ENCODE peak calls at places on chromosomes 1 and 21, in nine cellular contexts. Q is uterus, I is ovary, M is sigmoid colon, O is vagina, K is GM12878, U is heart left ventricle, J is transverse colon, P is breast epithelium. A is an unnamed sample.

GRCh38 chr1:94115900-94116436 is 5.0 kb downstream of the ABCA4 start:
- DNase-seq in Q (peak; percentile 9), I (peak; percentile 24), M (no peak), O (no peak), K (no peak), U (no peak), J (no peak), P (no peak), A (no peak)

GRCh38 chr21:43609501-43610340 is 49.6 kb downstream of the HSF2BP start:
- DNase-seq in Q (peak; percentile 25), I (peak; percentile 40), M (peak; percentile 73), O (no peak), K (no peak), U (no peak), J (peak; percentile 71), P (peak; percentile 54), A (no peak)

GRCh38 chr1:204573563-204573925 is 57.3 kb downstream of the MDM4 start:
- DNase-seq in Q (no peak), I (no peak), M (peak; percentile 0), O (no peak), K (no peak), U (no peak), J (no peak), P (no peak), A (no peak)

GRCh38 chr1:66231162-66232077 is 302.5 kb upstream of the SGIP1 start:
- DNase-seq in Q (no peak), I (no peak), M (no peak), O (no peak), K (no peak), U (no peak), J (no peak), P (no peak), A (no peak)

GRCh38 chr1:179205284-179205683 is 24.2 kb downstream of the ABL2 start:
- DNase-seq in Q (no peak), I (no peak), M (no peak), O (no peak), K (no peak), U (no peak), J (no peak), P (no peak), A (no peak)

GRCh38 chr1:8458607-8459006 is 140.7 kb downstream of the SLC45A1 start:
- DNase-seq in Q (no peak), I (no peak), M (no peak), O (no peak), K (no peak), U (no peak), J (no peak), P (no peak), A (no peak)

GRCh38 chr1:53327183-53327941 is 508 bp downstream of the LRP8 start:
- DNase-seq in Q (no peak), I (no peak), M (no peak), O (no peak), K (no peak), U (no peak), J (peak; percentile 26), P (no peak), A (peak; percentile 24)

GRCh38 chr1:109624215-109625010 is 4.8 kb downstream of the AMPD2 start:
- DNase-seq in Q (no peak), I (no peak), M (no peak), O (no peak), K (no peak), U (no peak), J (no peak), P (no peak), A (peak; percentile 61)

GRCh38 chr1:107649023-107649422 is 316.0 kb downstream of the VAV3 start:
- DNase-seq in Q (no peak), I (no peak), M (no peak), O (no peak), K (no peak), U (no peak), J (no peak), P (no peak), A (no peak)

GRCh38 chr1:23590058-23590783 is 30.9 kb upstream of the ID3 start:
- DNase-seq in Q (no peak), I (no peak), M (no peak), O (no peak), K (no peak), U (no peak), J (no peak), P (no peak), A (no peak)

GRCh38 chr1:234602334-234603220 is 7.4 kb downstream of the IRF2BP2 start:
- DNase-seq in Q (peak; percentile 70), I (no peak), M (peak; percentile 70), O (no peak), K (no peak), U (no peak), J (peak; percentile 59), P (peak; percentile 61), A (peak; percentile 80)

GRCh38 chr1:6753320-6754140 is 31.7 kb upstream of the CAMTA1 start:
- DNase-seq in Q (no peak), I (no peak), M (no peak), O (no peak), K (no peak), U (no peak), J (no peak), P (no peak), A (no peak)

GRCh38 chr1:177975588-177976495 is 6.0 kb upstream of the SEC16B start:
- DNase-seq in Q (no peak), I (no peak), M (no peak), O (no peak), K (no peak), U (no peak), J (no peak), P (no peak), A (no peak)

GRCh38 chr1:13479171-13479856 is 34.5 kb downstream of the LRRC38 start:
- DNase-seq in Q (no peak), I (no peak), M (no peak), O (no peak), K (no peak), U (no peak), J (no peak), P (no peak), A (no peak)

GRCh38 chr1:59179673-59180072 is 117.2 kb upstream of the FGGY start:
- DNase-seq in Q (no peak), I (no peak), M (no peak), O (no peak), K (no peak), U (no peak), J (no peak), P (no peak), A (no peak)

GRCh38 chr1:203318229-203318517 is 12.9 kb downstream of the BTG2 start:
- DNase-seq in Q (no peak), I (no peak), M (no peak), O (no peak), K (no peak), U (no peak), J (no peak), P (no peak), A (no peak)

GRCh38 chr21:19987671-19988070 is 1010.5 kb upstream of the NCAM2 start:
- DNase-seq in Q (no peak), I (no peak), M (no peak), O (no peak), K (no peak), U (no peak), J (no peak), P (no peak), A (no peak)

GRCh38 chr1:11655263-11656079 is 794 bp downstream of the FBXO44 start:
- DNase-seq in Q (no peak), I (no peak), M (no peak), O (no peak), K (no peak), U (no peak), J (no peak), P (no peak), A (no peak)

DNA sequence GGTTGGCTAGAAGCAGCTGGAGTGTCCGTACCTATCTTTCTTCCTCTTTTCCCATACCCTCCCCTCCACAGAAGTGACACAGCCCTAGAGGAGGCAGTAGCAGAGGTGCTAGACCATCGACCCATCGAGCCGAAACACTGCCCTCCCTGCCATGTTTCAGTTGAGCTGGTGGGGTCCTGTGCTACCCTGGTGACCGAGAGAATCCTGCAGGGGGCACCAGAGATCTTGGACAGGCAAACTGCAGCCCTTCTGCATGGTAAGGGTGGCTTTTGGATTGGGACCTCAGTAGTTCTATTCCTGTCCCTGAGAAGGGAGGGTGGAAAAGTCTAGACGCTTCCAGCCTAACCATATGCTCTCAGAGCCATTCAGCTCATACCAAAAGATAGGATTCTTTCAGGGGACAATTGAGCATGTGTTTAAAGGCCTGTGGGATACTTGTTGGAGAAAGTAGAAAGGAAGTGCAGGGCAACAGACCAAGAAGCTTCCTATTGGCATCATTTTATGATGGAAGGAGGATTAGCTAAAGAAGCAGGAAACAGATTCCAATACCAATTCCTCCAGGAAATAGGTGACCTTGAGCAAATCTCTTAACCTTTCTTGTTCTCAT is 11.7 kb upstream of the BNIPL start:
- DNase-seq in Q (peak; percentile 80), I (peak; percentile 67), M (peak; percentile 89), O (no peak), K (no peak), U (peak; percentile 90), J (peak; percentile 85), P (peak; percentile 68), A (peak; percentile 86)
- TF ChIP-seq POLR2A in Q (no peak), I (no peak), M (no peak), O (no peak), K (no peak), U (no peak), J (no peak), P (no peak), A (no peak)

GRCh38 chr1:117122297-117123025 is 912 bp upstream of the TRIM45 start:
- DNase-seq in Q (no peak), I (no peak), M (no peak), O (no peak), K (no peak), U (no peak), J (no peak), P (no peak), A (no peak)
- TF ChIP-seq CTCF in Q (no peak), I (no peak), M (no peak), O (no peak), K (no peak), U (no peak), J (no peak), P (no peak), A (no peak)

GRCh38 chr21:37513383-37513782 is 146.8 kb downstream of the DYRK1A start:
- DNase-seq in Q (no peak), I (no peak), M (no peak), O (no peak), K (no peak), U (no peak), J (no peak), P (no peak), A (no peak)
- H3K36me3 ChIP-seq in Q (no peaks in the 10 kb centered on the region), I (no peaks in the 10 kb centered on the region), M (peaks cover 80% of the 10 kb centered on the region), O (no peaks in the 10 kb centered on the region), K (peaks cover 61% of the 10 kb centered on the region), U (peaks cover 30% of the 10 kb centered on the region), J (no peaks in the 10 kb centered on the region), P (peaks cover 7% of the 10 kb centered on the region), A (no peaks in the 10 kb centered on the region)

DNA sequence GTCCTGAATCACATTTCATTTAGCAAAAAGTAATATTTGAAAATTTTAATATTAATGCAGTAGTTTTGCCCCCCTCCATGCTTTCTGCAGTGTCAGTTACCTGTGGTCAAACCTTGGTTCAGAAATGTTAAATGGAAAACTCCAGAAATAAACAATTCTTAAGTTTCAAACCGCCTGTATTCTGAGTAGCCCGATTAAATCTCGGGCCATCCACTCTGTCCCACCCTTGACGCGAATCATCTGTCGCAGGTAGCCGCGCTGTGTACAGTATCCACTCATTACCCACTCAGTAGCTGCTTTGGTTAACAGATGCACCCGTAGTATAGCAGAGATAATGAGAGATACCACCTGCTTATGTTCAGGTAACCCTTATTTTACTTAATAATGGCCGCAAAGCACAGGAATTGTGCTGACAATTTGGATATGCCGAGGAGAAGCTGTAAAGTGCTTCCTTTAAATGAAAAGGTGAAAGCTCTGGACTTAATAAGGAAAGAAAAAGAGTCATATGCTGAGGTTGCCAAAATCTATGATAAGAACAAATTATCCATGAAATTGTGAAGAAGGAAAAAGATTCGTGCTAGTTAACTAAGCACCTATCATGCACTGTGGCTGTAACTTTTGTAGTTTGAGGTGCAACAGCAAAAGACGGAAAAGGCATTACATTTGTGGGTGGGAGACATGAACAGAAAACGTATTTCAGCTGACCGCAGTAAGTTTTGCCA is 889 bp upstream of the SCYL3 start:
- DNase-seq in Q (no peak), I (peak; percentile 16), M (no peak), O (no peak), K (no peak), U (no peak), J (no peak), P (no peak), A (no peak)
- TF ChIP-seq POLR2A in Q (no peak), I (peak; percentile 54), M (no peak), O (no peak), K (no peak), U (no peak), J (no peak), P (no peak), A (no peak)

A was measured in adrenal gland.